ENCODE peak calls at places on chromosomes 1 and 21, in five cellular contexts. F is fibroblast of villous mesenchyme, Z is HL-60, D is hepatocyte, C is neural progenitor cell. T is an unnamed sample.

GRCh38 chr1:79161077-79161476 is 154.5 kb upstream of the ADGRL4 start:
- DNase-seq in D (no peak), F (peak; percentile 12), Z (no peak), C (no peak), T (peak; percentile 43)

GRCh38 chr1:227712648-227713047 is 22.5 kb downstream of the JMJD4 start:
- DNase-seq in F (no peak), C (no peak), Z (no peak), D (no peak), T (no peak)

GRCh38 chr1:232166942-232167341 is 463.0 kb downstream of the SIPA1L2 start:
- DNase-seq in F (no peak), C (no peak), Z (no peak), D (no peak), T (no peak)

GRCh38 chr1:52867060-52867845 is 24.7 kb downstream of the ZYG11A start:
- DNase-seq in C (no peak), F (peak; percentile 4), Z (no peak), D (peak; percentile 42), T (no peak)

GRCh38 chr1:40711465-40712404 is 20.2 kb downstream of the NFYC start:
- DNase-seq in F (peak; percentile 43), D (peak; percentile 35), Z (no peak), C (no peak), T (peak; percentile 53)

GRCh38 chr1:234934611-234935033 is 194.0 kb downstream of the TOMM20 start:
- DNase-seq in C (no peak), D (no peak), F (peak; percentile 77), Z (peak; percentile 78), T (peak; percentile 29)

GRCh38 chr1:3858231-3858981 is 1.1 kb downstream of the DFFB start:
- DNase-seq in Z (peak; percentile 35), F (peak; percentile 20), C (peak; percentile 48), D (peak; percentile 40), T (peak; percentile 35)

GRCh38 chr21:37085726-37086125 is 12.7 kb downstream of the TTC3 start:
- DNase-seq in C (no peak), D (no peak), F (no peak), Z (no peak), T (no peak)

GRCh38 chr1:226325178-226325577 is 16.2 kb upstream of the LIN9 start:
- DNase-seq in F (no peak), C (no peak), D (no peak), Z (no peak), T (no peak)

GRCh38 chr1:201299968-201300367 is 16.7 kb downstream of the PKP1 start:
- DNase-seq in C (no peak), Z (no peak), D (no peak), F (no peak), T (peak; percentile 41)

GRCh38 chr1:247551716-247552115 is 2.8 kb downstream of the GCSAML start:
- DNase-seq in F (peak; percentile 74), D (peak; percentile 45), Z (no peak), C (no peak), T (peak; percentile 31)

GRCh38 chr1:170518185-170518834 is 13.7 kb upstream of the GORAB start:
- DNase-seq in F (no peak), C (no peak), D (no peak), Z (no peak), T (no peak)

GRCh38 chr1:168783831-168784230 is 54.8 kb upstream of the DPT start:
- DNase-seq in Z (no peak), D (peak; percentile 51), C (no peak), F (peak; percentile 90), T (peak; percentile 77)

GRCh38 chr21:41168391-41169257 is 664 bp downstream of the BACE2 start:
- DNase-seq in C (peak; percentile 62), D (peak; percentile 66), F (peak; percentile 24), Z (no peak), T (peak; percentile 66)

GRCh38 chr21:33441489-33442477 is 38.0 kb downstream of the TMEM50B start:
- DNase-seq in D (peak; percentile 16), Z (no peak), F (peak; percentile 97), C (no peak), T (peak; percentile 84)

GRCh38 chr1:71157715-71158114 is 76.9 kb upstream of the ZRANB2 start:
- DNase-seq in Z (no peak), F (no peak), D (no peak), C (no peak), T (no peak)

GRCh38 chr1:218350909-218351616 is 5.9 kb downstream of the TGFB2 start:
- DNase-seq in F (peak; percentile 77), C (no peak), Z (no peak), D (no peak), T (peak; percentile 81)

GRCh38 chr1:46526689-46527291 is 24.7 kb downstream of the KNCN start:
- DNase-seq in F (no peak), D (no peak), C (peak; percentile 46), Z (no peak), T (no peak)

GRCh38 chr1:26697441-26697977 is 1.7 kb downstream of the ARID1A start:
- DNase-seq in D (peak; percentile 21), F (no peak), Z (no peak), C (no peak), T (no peak)

GRCh38 chr1:101037316-101037715 is 11.7 kb upstream of the DPH5 start:
- DNase-seq in C (no peak), D (no peak), Z (no peak), F (no peak), T (no peak)

GRCh38 chr21:24436236-24436635 is 1171.0 kb downstream of the MRPL39 start:
- DNase-seq in F (no peak), Z (no peak), D (no peak), C (no peak), T (no peak)

GRCh38 chr1:94865369-94865768 is 45.2 kb downstream of the SLC44A3 start:
- DNase-seq in D (no peak), C (no peak), F (peak; percentile 87), Z (no peak), T (peak; percentile 90)

GRCh38 chr1:114107474-114108175 is 46.0 kb downstream of the SYT6 start:
- DNase-seq in Z (no peak), C (no peak), D (peak; percentile 71), F (no peak), T (no peak)
- TF ChIP-seq CTCF in Z (no peak), C (no peak), D (peak; percentile 40), F (no peak), T (no peak)

DNA sequence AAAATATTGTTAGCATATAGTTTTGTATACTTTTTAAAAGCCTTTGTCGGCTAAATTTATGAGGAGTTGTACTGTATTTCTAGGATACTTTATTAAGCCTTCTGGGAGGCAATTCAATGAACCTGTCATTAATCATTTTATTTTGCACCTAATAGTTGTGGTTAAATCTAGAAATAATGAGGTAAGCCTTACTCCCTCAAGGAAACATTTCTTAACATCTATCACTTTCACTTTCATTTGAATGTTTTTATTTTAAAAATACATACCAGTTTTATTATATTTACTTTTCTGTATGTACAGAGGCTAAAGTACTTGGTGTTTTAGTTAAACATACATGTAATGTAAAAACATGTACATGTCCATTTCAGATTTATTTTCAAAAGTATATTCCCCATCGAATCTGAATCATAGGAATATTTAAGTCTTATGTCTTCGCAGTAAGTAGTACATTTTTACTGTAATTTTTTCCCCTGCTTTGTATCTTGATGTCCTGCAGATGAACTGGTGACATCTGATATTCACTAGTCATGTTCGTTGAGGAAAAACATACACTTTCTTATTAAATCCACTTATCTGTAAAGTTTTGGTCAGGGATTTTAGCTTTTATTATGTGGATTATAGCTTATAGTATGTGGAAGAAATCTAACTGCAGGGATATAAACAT is 82.8 kb downstream of the DISP1 start:
- DNase-seq in F (peak; percentile 90), Z (no peak), D (no peak), C (no peak), T (no peak)
- H3K4me3 ChIP-seq in F (peak overlapping the region; percentile 42), Z (no peak overlapping the region), D (no peak overlapping the region), C (no peak overlapping the region), T (peak overlapping the region; percentile 38)

GRCh38 chr1:21899972-21900371 is 37.1 kb downstream of the HSPG2 start:
- DNase-seq in D (no peak), F (no peak), Z (no peak), C (peak; percentile 33), T (no peak)

GRCh38 chr1:21900766-21901472 is 36.2 kb downstream of the HSPG2 start:
- DNase-seq in Z (no peak), C (no peak), D (no peak), F (no peak), T (no peak)

GRCh38 chr1:21901986-21902377 is 35.1 kb downstream of the HSPG2 start:
- DNase-seq in F (no peak), C (peak; percentile 69), Z (no peak), D (no peak), T (no peak)

GRCh38 chr1:21902378-21903012 is 34.6 kb downstream of the HSPG2 start:
- DNase-seq in F (no peak), C (peak; percentile 40), Z (no peak), D (no peak), T (no peak)

GRCh38 chr1:21901473-21901847 is 35.6 kb downstream of the HSPG2 start:
- DNase-seq in F (no peak), C (peak; percentile 27), D (no peak), Z (no peak), T (peak; percentile 81)
- TF ChIP-seq CTCF in F (no peak), C (no peak), D (no peak), Z (no peak), T (peak; percentile 17)

GRCh38 chr1:228736844-228737415 is 1.7 kb downstream of the RHOU start:
- DNase-seq in F (no peak), Z (no peak), C (peak; percentile 29), D (no peak), T (no peak)

GRCh38 chr1:228734881-228735801 is at the start of gene RHOU:
- DNase-seq in D (peak; percentile 93), Z (peak; percentile 68), C (peak; percentile 88), F (peak; percentile 66), T (peak; percentile 50)

GRCh38 chr1:228735871-228736586 is 750 bp downstream of the RHOU start:
- DNase-seq in F (peak; percentile 44), Z (no peak), C (peak; percentile 58), D (peak; percentile 71), T (peak; percentile 19)

GRCh38 chr1:228739826-228740225 is 4.5 kb downstream of the RHOU start:
- DNase-seq in D (no peak), Z (no peak), F (no peak), C (no peak), T (no peak)

GRCh38 chr1:228737613-228738012 is 2.3 kb downstream of the RHOU start:
- DNase-seq in F (peak; percentile 46), D (no peak), Z (no peak), C (no peak), T (no peak)
- H3K4me3 ChIP-seq in F (peak overlapping the region; percentile 80), D (peak overlapping the region; percentile 74), Z (no peak overlapping the region), C (peak overlapping the region; percentile 96), T (no peak overlapping the region)

DNA sequence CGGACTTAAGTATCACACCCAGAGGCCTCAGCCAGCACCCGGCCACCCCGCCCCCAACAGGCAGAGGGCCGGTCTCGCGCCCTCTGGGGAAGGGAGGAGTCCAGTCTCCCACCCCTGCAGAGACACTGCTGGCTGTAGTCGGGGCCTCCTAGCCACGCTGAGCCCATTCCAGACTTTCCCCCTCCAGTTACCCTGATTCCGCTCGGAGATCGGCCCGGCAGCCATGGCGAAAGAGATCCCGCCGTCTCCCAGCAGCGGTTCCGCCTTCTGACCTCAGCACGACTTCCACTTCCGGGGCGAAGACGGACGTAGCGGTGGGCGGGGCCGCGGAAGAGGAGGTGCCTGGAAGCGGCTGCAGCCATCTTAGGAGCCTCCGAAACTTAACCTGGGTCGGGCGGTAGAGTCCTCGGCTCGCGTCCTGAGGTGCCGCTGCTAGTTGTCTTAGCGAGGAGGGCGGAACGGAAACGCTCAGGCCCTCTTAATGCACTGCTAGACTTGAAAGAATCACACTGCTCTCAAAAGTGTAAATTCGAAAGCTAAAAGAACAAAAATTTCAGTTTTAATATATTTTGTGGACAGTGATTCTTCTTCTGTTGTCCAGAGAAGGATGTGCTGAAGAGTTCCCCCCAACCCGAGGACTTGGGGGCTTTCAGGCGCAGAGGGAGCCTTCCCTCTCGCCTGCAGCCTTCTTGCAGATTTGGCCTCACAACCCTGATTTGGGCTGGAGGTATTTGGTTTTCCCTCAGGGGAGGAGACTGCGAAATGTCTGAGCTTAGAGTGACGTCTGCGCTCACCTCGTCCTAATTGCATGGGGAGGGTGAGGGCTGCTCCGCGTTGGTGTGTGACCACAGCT is at the start of gene SF3B4:
- DNase-seq in Z (peak; percentile 89), C (peak; percentile 97), F (peak; percentile 95), D (peak; percentile 97), T (peak; percentile 91)
- TF ChIP-seq CTCF in Z (no peak), C (peak; percentile 13), F (no peak), D (no peak), T (no peak)